ENCODE peak calls at places on chromosomes 16 and 17, in ten cellular contexts. N, V, S, Z, I, A, O, H, U and M are unnamed samples.

GRCh38 chr16:24288516-24288915 is 32.4 kb downstream of the CACNG3 start:
- DNase-seq in N (no peak), V (no peak), S (no peak), Z (no peak), I (no peak), A (no peak), O (no peak), H (no peak), U (no peak), M (no peak)

GRCh38 chr16:29665294-29666077 is 2.4 kb downstream of the SPN start:
- DNase-seq in N (no peak), V (no peak), S (no peak), Z (no peak), I (no peak), A (no peak), O (no peak), H (no peak), U (no peak), M (no peak)

GRCh38 chr17:17387461-17388362 is 84.5 kb downstream of the NT5M start:
- DNase-seq in N (no peak), V (no peak), S (no peak), Z (no peak), I (no peak), A (no peak), O (no peak), H (no peak), U (no peak), M (no peak)

GRCh38 chr16:78705694-78706093 is 606.2 kb downstream of the WWOX start:
- DNase-seq in N (no peak), V (no peak), S (peak; percentile 1), Z (no peak), I (peak; percentile 1), A (no peak), O (peak; percentile 4), H (no peak), U (no peak), M (no peak)

GRCh38 chr16:4556112-4556511 is at the start of gene C16orf96:
- DNase-seq in N (no peak), V (no peak), S (no peak), Z (no peak), I (no peak), A (no peak), O (no peak), H (no peak), U (no peak), M (no peak)

GRCh38 chr17:4566785-4567184 is 6.4 kb upstream of the GGT6 start:
- DNase-seq in N (no peak), V (peak; percentile 65), S (peak; percentile 68), Z (peak; percentile 25), I (peak; percentile 19), A (no peak), O (peak; percentile 81), H (no peak), U (peak; percentile 65), M (no peak)

GRCh38 chr16:19382887-19383816 is 34.5 kb upstream of the TMC5 start:
- DNase-seq in N (no peak), V (no peak), S (no peak), Z (no peak), I (no peak), A (no peak), O (peak; percentile 78), H (no peak), U (peak; percentile 24), M (no peak)

GRCh38 chr17:77602062-77602746 is 356.3 kb upstream of the TNRC6C start:
- DNase-seq in N (no peak), V (no peak), S (no peak), Z (no peak), I (no peak), A (no peak), O (peak; percentile 59), H (peak; percentile 66), U (no peak), M (no peak)

GRCh38 chr16:30022887-30023286 is at the start of gene C16orf92:
- DNase-seq in N (no peak), V (no peak), S (no peak), Z (no peak), I (no peak), A (no peak), O (no peak), H (no peak), U (no peak), M (no peak)

GRCh38 chr16:84205976-84206691 is 15.2 kb downstream of the ADAD2 start:
- DNase-seq in N (no peak), V (no peak), S (no peak), Z (no peak), I (no peak), A (no peak), O (no peak), H (no peak), U (no peak), M (no peak)

GRCh38 chr17:45639297-45639849 is 144.7 kb upstream of the CRHR1 start:
- DNase-seq in N (no peak), V (no peak), S (no peak), Z (no peak), I (no peak), A (no peak), O (no peak), H (no peak), U (no peak), M (no peak)

GRCh38 chr17:16925461-16926060 is 46.4 kb downstream of the TNFRSF13B start:
- DNase-seq in N (no peak), V (no peak), S (no peak), Z (no peak), I (no peak), A (no peak), O (peak; percentile 17), H (no peak), U (peak; percentile 11), M (no peak)

GRCh38 chr16:19666451-19666850 is 51.6 kb downstream of the KNOP1 start:
- DNase-seq in N (no peak), V (no peak), S (no peak), Z (no peak), I (no peak), A (no peak), O (no peak), H (no peak), U (peak; percentile 77), M (no peak)

GRCh38 chr16:80503144-80503543 is 37.6 kb upstream of the DYNLRB2 start:
- DNase-seq in N (no peak), V (no peak), S (no peak), Z (no peak), I (no peak), A (no peak), O (no peak), H (no peak), U (no peak), M (no peak)

GRCh38 chr17:63517825-63518534 is 5.2 kb upstream of the KCNH6 start:
- DNase-seq in N (no peak), V (no peak), S (no peak), Z (no peak), I (no peak), A (no peak), O (no peak), H (no peak), U (no peak), M (no peak)